ENCODE peak calls at places on chromosome 16, in five cellular contexts. J is fibroblast of mammary gland; Y is non-pigmented ciliary epithelial cell; T is C1 segment of cervical spinal cord; C is stimulated activated CD8-positive, alpha-beta memory T cell treated with anti-CD3 and anti-CD28 coated beads, Interleukin-7, amount 100 ng/mL, for 1 hour. R is an unnamed sample.

GRCh38 chr16:50216231-50216630 is 50.1 kb upstream of the ADCY7 start:
- DNase-seq in J (no peak), Y (no peak), T (no peak), C (no peak), R (no peak)

GRCh38 chr16:23121024-23121423 is 28.2 kb downstream of the USP31 start:
- DNase-seq in J (peak; percentile 25), Y (no peak), T (no peak), C (no peak), R (no peak)

GRCh38 chr16:54169112-54169511 is 117.5 kb downstream of the IRX3 start:
- DNase-seq in J (no peak), Y (no peak), T (no peak), C (no peak), R (no peak)

GRCh38 chr16:11497329-11497805 is 89.4 kb downstream of the LITAF start:
- DNase-seq in J (peak; percentile 45), Y (no peak), T (peak; percentile 89), C (no peak), R (peak; percentile 71)

GRCh38 chr16:619476-620100 is 11.2 kb upstream of the WFIKKN1 start:
- DNase-seq in J (no peak), Y (no peak), T (no peak), C (no peak), R (no peak)

GRCh38 chr16:22206847-22207714 is 1.0 kb downstream of the EEF2K start:
- DNase-seq in J (peak; percentile 79), Y (no peak), T (peak; percentile 65), C (peak; percentile 24), R (peak; percentile 46)

GRCh38 chr16:68272501-68273209 is 8.3 kb downstream of the SLC7A6 start:
- DNase-seq in J (no peak), Y (no peak), T (no peak), C (no peak), R (no peak)

GRCh38 chr16:57284206-57284951 is at the start of gene PLLP:
- DNase-seq in J (no peak), Y (no peak), T (no peak), C (no peak), R (peak; percentile 57)

GRCh38 chr16:49947907-49948678 is 76.9 kb upstream of the CNEP1R1 start:
- DNase-seq in J (no peak), Y (no peak), T (no peak), C (no peak), R (no peak)

GRCh38 chr16:27428035-27428785 is 26.2 kb downstream of the IL21R start:
- DNase-seq in J (no peak), Y (no peak), T (no peak), C (no peak), R (no peak)

GRCh38 chr16:17538942-17539341 is 68.2 kb upstream of the XYLT1 start:
- DNase-seq in J (peak; percentile 44), Y (no peak), T (no peak), C (no peak), R (no peak)

GRCh38 chr16:84054916-84055315 is 12.3 kb upstream of the SLC38A8 start:
- DNase-seq in J (no peak), Y (no peak), T (no peak), C (no peak), R (no peak)

GRCh38 chr16:3143598-3144330 is 8.9 kb downstream of the ZNF213 start:
- DNase-seq in J (no peak), Y (no peak), T (no peak), C (no peak), R (no peak)

GRCh38 chr16:16133943-16134604 is 89.2 kb downstream of the ABCC6 start:
- DNase-seq in J (no peak), Y (no peak), T (no peak), C (no peak), R (no peak)

GRCh38 chr16:80105160-80105559 is 435.6 kb upstream of the DYNLRB2 start:
- DNase-seq in J (peak; percentile 9), Y (no peak), T (no peak), C (no peak), R (no peak)

GRCh38 chr16:782766-783403 is 5.3 kb downstream of the RPUSD1 start:
- DNase-seq in J (no peak), Y (no peak), T (no peak), C (no peak), R (no peak)

GRCh38 chr16:73323880-73324279 is 276.0 kb upstream of the ZFHX3 start:
- DNase-seq in J (no peak), Y (no peak), T (no peak), C (no peak), R (no peak)

GRCh38 chr16:27802664-27803450 is 252.9 kb downstream of the KATNIP start:
- DNase-seq in J (no peak), Y (no peak), T (no peak), C (no peak), R (no peak)

GRCh38 chr16:52492789-52493357 is 54.1 kb downstream of the TOX3 start:
- DNase-seq in J (no peak), Y (no peak), T (no peak), C (no peak), R (no peak)

GRCh38 chr16:66585477-66586239 is 6.4 kb downstream of the CMTM2 start:
- DNase-seq in J (no peak), Y (no peak), T (no peak), C (no peak), R (no peak)

GRCh38 chr16:4059969-4060368 is 56.3 kb downstream of the ADCY9 start:
- DNase-seq in J (no peak), Y (no peak), T (no peak), C (no peak), R (peak; percentile 58)

GRCh38 chr16:21950782-21951521 is 2.2 kb upstream of the UQCRC2 start:
- DNase-seq in J (peak; percentile 48), Y (no peak), T (no peak), C (no peak), R (peak; percentile 12)

GRCh38 chr16:71645450-71645849 is 19.5 kb downstream of the MARVELD3 start:
- DNase-seq in J (peak; percentile 55), Y (no peak), T (no peak), C (no peak), R (peak; percentile 17)

GRCh38 chr16:65154321-65154720 is 32.5 kb upstream of the CDH11 start:
- DNase-seq in J (no peak), Y (no peak), T (no peak), C (no peak), R (no peak)

GRCh38 chr16:77955127-77955526 is 67.2 kb upstream of the CLEC3A start:
- DNase-seq in J (no peak), Y (no peak), T (no peak), C (no peak), R (no peak)

GRCh38 chr16:27843800-27844199 is 219.7 kb downstream of the GSG1L start:
- DNase-seq in J (no peak), Y (no peak), T (no peak), C (no peak), R (no peak)

GRCh38 chr16:86708431-86708830 is 130.1 kb downstream of the FOXL1 start:
- DNase-seq in J (no peak), Y (no peak), T (no peak), C (no peak), R (no peak)

GRCh38 chr16:80968386-80969113 is 38.1 kb downstream of the CMC2 start:
- DNase-seq in J (peak; percentile 53), Y (peak; percentile 41), T (no peak), C (no peak), R (no peak)

GRCh38 chr16:2317231-2318020 is 23.1 kb downstream of the ABCA3 start:
- DNase-seq in J (no peak), Y (no peak), T (no peak), C (no peak), R (no peak)

GRCh38 chr16:53745753-53746258 is 41.9 kb downstream of the FTO start:
- DNase-seq in J (peak; percentile 51), Y (no peak), T (no peak), C (no peak), R (peak; percentile 10)

GRCh38 chr16:57959804-57960203 is 11.1 kb downstream of the CNGB1 start:
- DNase-seq in J (no peak), Y (no peak), T (no peak), C (no peak), R (no peak)

GRCh38 chr16:89958068-89958467 is 9.5 kb downstream of the DEF8 start:
- DNase-seq in J (peak; percentile 39), Y (no peak), T (no peak), C (no peak), R (peak; percentile 42)

GRCh38 chr16:67714522-67714921 is 4.6 kb downstream of the GFOD2 start:
- DNase-seq in J (no peak), Y (no peak), T (no peak), C (no peak), R (no peak)

GRCh38 chr16:19348125-19348524 is 62.6 kb downstream of the CLEC19A start:
- DNase-seq in J (no peak), Y (no peak), T (no peak), C (no peak), R (no peak)

GRCh38 chr16:82265809-82266208 is 95.8 kb upstream of the MPHOSPH6 start:
- DNase-seq in J (no peak), Y (no peak), T (no peak), C (no peak), R (no peak)

R was measured in cardiac muscle cell.